ENCODE peak calls at places on chromosomes 1 and 21, in six cellular contexts. C is mammary epithelial cell, M is transverse colon, J is BE2C, N is neuronal stem cell, F is spleen. V is an unnamed sample. For H3K9me3, the result is how much of the 10 kb centered on the place peaks cover.

GRCh38 chr1:37176269-37176668 is 142.0 kb upstream of the GRIK3 start:
- DNase-seq in C (no peak), M (no peak), J (no peak), N (no peak), F (no peak), V (no peak)

GRCh38 chr21:34668803-34669148 is at the start of gene CLIC6:
- DNase-seq in C (no peak), M (peak), J (no peak), N (peak), F (no peak), V (no peak)

GRCh38 chr21:37380349-37381323 is 14.1 kb downstream of the DYRK1A start:
- DNase-seq in C (peak), M (no peak), J (peak), N (no peak), F (no peak), V (no peak)

GRCh38 chr1:52727114-52727586 is 897 bp downstream of the ZYG11B start:
- DNase-seq in C (peak), M (peak), J (peak), N (no peak), F (no peak), V (no peak)

GRCh38 chr1:8374812-8375211 is 56.9 kb downstream of the SLC45A1 start:
- DNase-seq in C (peak), M (peak), J (peak), N (no peak), F (no peak), V (no peak)

GRCh38 chr1:203702130-203702577 is 62.8 kb upstream of the LAX1 start:
- DNase-seq in C (peak), M (peak), J (peak), N (peak), F (no peak), V (peak)

GRCh38 chr1:33867684-33868083 is 3.8 kb downstream of the HMGB4 start:
- DNase-seq in C (no peak), M (no peak), J (no peak), N (no peak), F (no peak), V (no peak)

GRCh38 chr1:3773572-3774502 is 1.3 kb downstream of the SMIM1 start:
- DNase-seq in C (no peak), M (no peak), J (no peak), N (no peak), F (no peak), V (no peak)

GRCh38 chr1:31376374-31377134 is 3.7 kb upstream of the FABP3 start:
- DNase-seq in C (peak), M (no peak), J (peak), N (peak), F (no peak), V (no peak)

GRCh38 chr1:27598902-27599528 is 4.9 kb downstream of the AHDC1 start:
- DNase-seq in C (peak), M (peak), J (peak), N (no peak), F (no peak), V (no peak)

GRCh38 chr1:233268389-233269022 is 27.0 kb downstream of the PCNX2 start:
- DNase-seq in C (no peak), M (no peak), J (no peak), N (no peak), F (no peak), V (no peak)

GRCh38 chr1:32404956-32405355 is 10.7 kb upstream of the BSDC1 start:
- DNase-seq in C (no peak), M (no peak), J (no peak), N (no peak), F (no peak), V (no peak)

GRCh38 chr1:227390525-227390924 is 72.2 kb upstream of the CDC42BPA start:
- DNase-seq in C (no peak), M (no peak), J (no peak), N (no peak), F (no peak), V (no peak)

GRCh38 chr1:181140398-181140797 is 51.9 kb downstream of the IER5 start:
- DNase-seq in C (peak), M (no peak), J (no peak), N (no peak), F (no peak), V (no peak)

GRCh38 chr1:175116210-175116798 is 48.7 kb downstream of the TNN start:
- DNase-seq in C (no peak), M (no peak), J (no peak), N (no peak), F (no peak), V (no peak)

GRCh38 chr1:28855469-28855944 is 43.5 kb downstream of the OPRD1 start:
- DNase-seq in C (no peak), M (no peak), J (no peak), N (no peak), F (no peak), V (no peak)

GRCh38 chr21:25280061-25280460 is 327.2 kb downstream of the MRPL39 start:
- DNase-seq in C (no peak), M (no peak), J (no peak), N (no peak), F (no peak), V (no peak)

GRCh38 chr21:25283720-25284119 is 323.6 kb downstream of the MRPL39 start:
- DNase-seq in C (no peak), M (no peak), J (peak), N (peak), F (no peak), V (no peak)

GRCh38 chr21:25281134-25281533 is 326.1 kb downstream of the MRPL39 start:
- DNase-seq in C (no peak), M (no peak), J (no peak), N (no peak), F (no peak), V (no peak)
- H3K9me3 ChIP-seq in C (under half), M (under half), J (under half), N (under half), F (under half), V (under half)

GRCh38 chr21:40717008-40717407 is 129.9 kb downstream of the DSCAM start:
- DNase-seq in C (peak), M (no peak), J (no peak), N (no peak), F (no peak), V (no peak)
- H3K9me3 ChIP-seq in C (under half), M (under half), J (under half), N (under half), F (under half), V (under half)

GRCh38 chr1:87252406-87252805 is 76.3 kb upstream of the LMO4 start:
- DNase-seq in C (no peak), M (no peak), J (no peak), N (no peak), F (no peak), V (no peak)
- H3K9me3 ChIP-seq in C (under half), M (under half), J (under half), N (under half), F (under half), V (under half)

GRCh38 chr1:220251272-220251671 is 21.0 kb downstream of the RAB3GAP2 start:
- DNase-seq in C (no peak), M (no peak), J (no peak), N (no peak), F (no peak), V (no peak)
- H3K9me3 ChIP-seq in C (under half), M (under half), J (under half), N (under half), F (under half), V (under half)

GRCh38 chr1:82567308-82567707 is 766.6 kb downstream of the ADGRL2 start:
- DNase-seq in C (no peak), M (no peak), J (no peak), N (no peak), F (no peak), V (no peak)
- H3K9me3 ChIP-seq in C (under half), M (under half), J (under half), N (under half), F (under half), V (under half)

DNA sequence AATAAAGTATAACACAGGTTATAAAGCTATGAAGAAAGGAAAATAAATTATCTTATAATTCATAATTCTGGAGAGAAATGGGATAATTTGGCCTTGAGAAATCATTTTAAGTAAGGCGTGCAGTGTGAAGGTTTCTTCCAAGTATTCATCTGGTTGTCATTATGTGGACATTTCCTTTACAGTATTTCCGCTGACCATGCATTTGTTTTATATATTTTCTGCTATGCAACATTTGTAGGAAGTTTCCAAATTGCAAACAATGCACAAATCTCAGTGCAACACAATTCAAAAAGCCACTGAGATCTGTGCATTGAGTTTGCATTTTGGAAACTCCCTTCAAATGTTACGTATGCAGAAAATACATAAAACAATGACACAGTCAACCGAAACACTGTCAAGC is 17.8 kb downstream of the ZNF670 start:
- DNase-seq in C (no peak), M (no peak), J (no peak), N (no peak), F (no peak), V (no peak)
- H3K9me3 ChIP-seq in C (under half), M (under half), J (under half), N (under half), F (half or more), V (under half)

DNA sequence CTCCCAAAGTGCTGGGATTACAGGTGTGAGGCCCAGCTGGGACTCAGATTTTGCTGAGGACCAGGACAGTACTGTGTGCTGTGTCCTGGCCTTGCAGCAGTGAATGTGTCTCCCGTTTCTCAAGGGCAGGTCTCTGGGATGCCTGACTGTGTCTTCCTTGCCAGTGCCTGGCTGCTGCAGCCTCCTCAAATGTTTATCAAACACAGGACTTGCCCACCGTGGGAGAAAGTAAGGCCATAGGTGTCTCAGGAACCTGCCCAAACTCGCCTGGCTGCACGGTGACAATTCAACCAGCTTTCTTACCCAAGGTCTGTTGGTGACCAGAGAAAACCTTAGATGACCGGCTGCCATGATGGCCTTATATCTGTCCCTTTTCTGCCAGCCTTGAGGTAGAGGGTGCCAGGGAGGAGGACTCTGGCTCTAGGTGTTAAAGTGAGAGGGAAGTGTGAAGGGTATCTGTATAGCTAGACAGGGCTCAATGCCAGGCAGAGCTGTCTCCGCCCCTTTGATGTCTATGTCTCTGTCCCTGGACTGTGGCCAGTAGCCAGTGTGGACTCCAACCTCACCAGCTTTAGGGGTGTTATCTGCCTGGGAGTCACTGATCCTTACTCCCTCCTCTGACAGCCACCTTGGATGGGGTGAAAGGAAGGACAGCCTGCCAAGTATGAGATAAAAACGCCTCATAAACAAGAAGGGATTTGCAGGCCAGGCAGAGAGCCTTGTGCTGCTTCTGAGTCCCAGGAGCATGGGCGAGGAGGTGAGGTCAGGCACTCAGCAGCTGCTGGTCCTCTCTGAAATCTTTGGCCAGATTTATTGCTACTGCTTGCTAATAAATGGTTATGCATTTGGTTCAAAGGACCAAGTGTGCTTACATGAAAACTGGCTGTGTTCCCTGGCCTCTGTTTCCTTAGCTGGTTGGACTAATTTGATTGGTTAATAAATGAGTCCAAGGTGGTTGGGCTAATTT is 22.3 kb downstream of the IL6R start:
- DNase-seq in C (peak), M (peak), J (peak), N (no peak), F (no peak), V (no peak)
- H3K9me3 ChIP-seq in C (under half), M (under half), J (under half), N (under half), F (under half), V (under half)

DNA sequence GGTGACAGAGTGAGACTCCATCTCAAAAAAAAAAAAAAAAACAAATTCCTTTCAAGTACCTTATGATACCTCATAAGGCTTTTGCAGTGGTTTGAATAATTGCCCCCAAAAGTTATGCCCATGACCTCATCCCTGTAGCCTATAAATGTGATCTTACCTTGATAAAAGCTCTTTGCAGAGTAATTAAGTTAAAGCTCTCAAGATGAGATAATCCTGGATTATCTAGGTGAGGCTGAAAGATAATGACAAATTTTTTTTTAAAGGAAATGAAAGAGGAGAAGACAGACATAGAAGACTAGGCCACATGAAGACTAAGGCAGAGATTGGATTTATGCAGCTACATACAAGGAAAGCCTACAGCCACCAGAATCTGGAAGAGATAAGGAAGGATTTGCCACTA is 20.7 kb upstream of the EDEM3 start:
- DNase-seq in C (no peak), M (no peak), J (no peak), N (no peak), F (no peak), V (no peak)
- H3K9me3 ChIP-seq in C (under half), M (under half), J (under half), N (under half), F (under half), V (under half)

GRCh38 chr1:9592510-9593075 is 3.9 kb downstream of the TMEM201 start:
- DNase-seq in C (no peak), M (no peak), J (no peak), N (no peak), F (peak), V (no peak)
- H3K9me3 ChIP-seq in C (under half), M (under half), J (under half), N (under half), F (under half), V (under half)

DNA sequence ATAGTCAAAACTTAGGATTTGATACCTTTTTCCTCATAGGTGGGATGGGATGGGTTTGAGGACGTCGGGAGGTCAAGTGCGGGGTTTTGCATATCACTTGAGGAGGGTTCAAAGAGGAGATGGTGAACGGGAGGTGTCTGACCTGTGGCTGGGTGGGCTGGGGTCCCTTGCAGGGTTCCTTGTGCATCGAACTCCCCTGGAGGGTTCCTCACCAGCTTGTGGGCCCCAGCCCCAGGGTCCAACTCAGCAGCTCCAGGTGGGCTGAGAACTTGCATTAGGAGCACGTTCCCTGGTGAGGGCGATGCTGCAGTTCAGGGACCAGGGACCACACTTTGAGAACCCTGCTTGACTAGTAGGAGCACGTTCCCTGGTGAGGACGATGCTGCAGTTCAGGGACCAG is 23.2 kb downstream of the TRPM2 start:
- DNase-seq in C (no peak), M (no peak), J (no peak), N (no peak), F (no peak), V (no peak)
- H3K9me3 ChIP-seq in C (under half), M (under half), J (under half), N (under half), F (under half), V (under half)

V was measured in T-helper 17 cell.